ENCODE peak calls at places on chromosomes 12 and 14, in seven cellular contexts. L is ovary; H is EL; R is CD8-positive, alpha-beta T cell; N is NCI-H2171 treated with DMSO at 0.1 percent for 48 hours; C is endothelial cell; J is SK-N-SH. S is an unnamed sample.

GRCh38 chr14:49566714-49567113 is 19.5 kb downstream of the RPS29 start:
- DNase-seq in L (no peak), H (no peak), R (no peak), N (no peak), C (no peak), J (no peak), S (no peak)

GRCh38 chr12:77099799-77100198 is 34.4 kb upstream of the E2F7 start:
- DNase-seq in L (no peak), H (no peak), R (no peak), N (no peak), C (no peak), J (no peak), S (no peak)

GRCh38 chr14:103185051-103186027 is 62.1 kb downstream of the TNFAIP2 start:
- DNase-seq in L (no peak), H (peak), R (no peak), N (peak), C (peak), J (peak), S (peak)

GRCh38 chr12:130041983-130042812 is 120.1 kb upstream of the FZD10 start:
- DNase-seq in L (no peak), H (no peak), R (peak), N (peak), C (no peak), J (peak), S (no peak)

GRCh38 chr12:109092484-109093021 is 719 bp downstream of the ALKBH2 start:
- DNase-seq in L (no peak), H (no peak), R (no peak), N (no peak), C (no peak), J (peak), S (no peak)

GRCh38 chr14:99790978-99791376 is 2.2 kb upstream of the EML1 start:
- DNase-seq in L (no peak), H (no peak), R (no peak), N (peak), C (no peak), J (no peak), S (no peak)

GRCh38 chr14:63287661-63288483 is 30.9 kb downstream of the GPHB5 start:
- DNase-seq in L (no peak), H (peak), R (no peak), N (peak), C (no peak), J (no peak), S (no peak)

GRCh38 chr14:53537421-53538315 is 384.5 kb upstream of the DDHD1 start:
- DNase-seq in L (no peak), H (no peak), R (no peak), N (no peak), C (no peak), J (no peak), S (no peak)

GRCh38 chr12:102824218-102824835 is 92.7 kb downstream of the PAH start:
- DNase-seq in L (peak), H (peak), R (no peak), N (no peak), C (peak), J (peak), S (no peak)

GRCh38 chr14:96253140-96253539 is 2.9 kb upstream of the BDKRB1 start:
- DNase-seq in L (no peak), H (peak), R (no peak), N (no peak), C (no peak), J (no peak), S (peak)

GRCh38 chr12:62957233-62957953 is 22.4 kb upstream of the PPM1H start:
- DNase-seq in L (no peak), H (no peak), R (no peak), N (no peak), C (no peak), J (no peak), S (no peak)

GRCh38 chr14:72792051-72792788 is 101.7 kb downstream of the DPF3 start:
- DNase-seq in L (peak), H (no peak), R (no peak), N (no peak), C (no peak), J (no peak), S (no peak)

GRCh38 chr14:66916421-66916820 is 272.8 kb upstream of the GARIN2 start:
- DNase-seq in L (no peak), H (no peak), R (no peak), N (no peak), C (no peak), J (no peak), S (no peak)

GRCh38 chr14:39230416-39230815 is 3.3 kb upstream of the MIA2 start:
- DNase-seq in L (no peak), H (no peak), R (no peak), N (no peak), C (no peak), J (no peak), S (peak)

GRCh38 chr14:64632056-64632455 is 72.2 kb upstream of the PLEKHG3 start:
- DNase-seq in L (no peak), H (peak), R (no peak), N (no peak), C (no peak), J (no peak), S (no peak)

GRCh38 chr14:55240526-55241178 is 30.6 kb upstream of the FBXO34 start:
- DNase-seq in L (no peak), H (peak), R (no peak), N (no peak), C (peak), J (peak), S (no peak)

GRCh38 chr14:55430024-55430690 is 10.3 kb downstream of the TBPL2 start:
- DNase-seq in L (no peak), H (peak), R (peak), N (peak), C (peak), J (peak), S (peak)

GRCh38 chr14:71628433-71628832 is 303.8 kb upstream of the RGS6 start:
- DNase-seq in L (no peak), H (no peak), R (no peak), N (no peak), C (no peak), J (peak), S (no peak)

GRCh38 chr14:31962920-31963319 is 114.2 kb upstream of the ARHGAP5 start:
- DNase-seq in L (no peak), H (no peak), R (no peak), N (no peak), C (no peak), J (no peak), S (no peak)

GRCh38 chr12:124379938-124380754 is 85.3 kb downstream of the RFLNA start:
- DNase-seq in L (peak), H (peak), R (no peak), N (no peak), C (peak), J (no peak), S (peak)

GRCh38 chr12:28108599-28108998 is 81.7 kb upstream of the CCDC91 start:
- DNase-seq in L (no peak), H (no peak), R (no peak), N (no peak), C (no peak), J (no peak), S (no peak)